ENCODE peak calls at places on chromosomes 12 and 14, in four cellular contexts. M, F, R and S are unnamed samples.

GRCh38 chr12:32115404-32116104 is 8.9 kb downstream of the BICD1 start:
- DNase-seq in M (no peak), F (no peak), R (no peak), S (no peak)

GRCh38 chr12:13436182-13436581 is 239.7 kb downstream of the EMP1 start:
- DNase-seq in M (no peak), F (no peak), R (no peak), S (no peak)

GRCh38 chr14:95265106-95266094 is 54.3 kb downstream of the CLMN start:
- DNase-seq in M (peak), F (peak), R (no peak), S (no peak)

GRCh38 chr14:68103841-68104240 is 284.3 kb downstream of the RAD51B start:
- DNase-seq in M (no peak), F (no peak), R (no peak), S (no peak)

GRCh38 chr12:4272976-4273650 is 449 bp upstream of the CCND2 start:
- DNase-seq in M (no peak), F (no peak), R (no peak), S (no peak)

GRCh38 chr12:3627336-3627735 is 125.6 kb downstream of the CRACR2A start:
- DNase-seq in M (no peak), F (no peak), R (no peak), S (no peak)

GRCh38 chr14:59306775-59307174 is 118.3 kb downstream of the DAAM1 start:
- DNase-seq in M (no peak), F (no peak), R (no peak), S (no peak)

GRCh38 chr14:33061667-33062325 is 123.1 kb downstream of the NPAS3 start:
- DNase-seq in M (no peak), F (no peak), R (peak), S (no peak)

GRCh38 chr12:2664721-2665577 is 129.8 kb upstream of the FKBP4 start:
- DNase-seq in M (no peak), F (no peak), R (no peak), S (no peak)

GRCh38 chr12:95253386-95253785 is 35.8 kb downstream of the VEZT start:
- DNase-seq in M (no peak), F (no peak), R (no peak), S (no peak)

GRCh38 chr14:72439707-72440106 is 454.2 kb downstream of the DPF3 start:
- DNase-seq in M (no peak), F (no peak), R (no peak), S (no peak)

GRCh38 chr12:11761869-11762567 is 112.5 kb downstream of the ETV6 start:
- DNase-seq in M (no peak), F (no peak), R (no peak), S (no peak)

GRCh38 chr14:75003250-75004027 is 718 bp downstream of the EIF2B2 start:
- DNase-seq in M (no peak), F (no peak), R (no peak), S (no peak)